ENCODE peak calls at places on chromosomes 2 and 18, in seven cellular contexts. V, H, Y, J, K, C and E are unnamed samples.

GRCh38 chr2:141508086-141508749 is 622.6 kb downstream of the LRP1B start:
- DNase-seq in H (no peak), Y (no peak), C (no peak), K (no peak), J (no peak), V (no peak), E (no peak)

GRCh38 chr18:24055878-24056277 is 41.3 kb downstream of the TTC39C start:
- DNase-seq in K (no peak), H (no peak), J (no peak), C (no peak), V (no peak), Y (no peak), E (no peak)

GRCh38 chr2:78118037-78118436 is 595.9 kb upstream of the LRRTM4 start:
- DNase-seq in C (no peak), V (no peak), H (no peak), Y (no peak), J (no peak), K (no peak), E (no peak)

GRCh38 chr2:237474511-237474911 is 12.5 kb upstream of the MLPH start:
- DNase-seq in H (no peak), J (peak), V (no peak), Y (peak), K (peak), C (no peak), E (no peak)

GRCh38 chr2:85861180-85861579 is 27.6 kb downstream of the ST3GAL5 start:
- DNase-seq in Y (no peak), K (no peak), V (no peak), J (no peak), C (no peak), H (no peak), E (no peak)

GRCh38 chr2:144041612-144042011 is 478.3 kb downstream of the ZEB2 start:
- DNase-seq in J (no peak), H (no peak), Y (no peak), C (no peak), K (no peak), V (no peak), E (no peak)

GRCh38 chr2:45494275-45494977 is 116.6 kb downstream of the SRBD1 start:
- DNase-seq in J (no peak), C (peak), K (peak), H (no peak), V (peak), Y (no peak), E (peak)

GRCh38 chr2:203579131-203579643 is 44.1 kb upstream of the RAPH1 start:
- DNase-seq in C (no peak), V (no peak), Y (peak), H (peak), J (no peak), K (peak), E (no peak)

GRCh38 chr18:46166261-46166970 is 62.2 kb downstream of the HAUS1 start:
- DNase-seq in Y (no peak), C (no peak), J (no peak), V (no peak), K (no peak), H (no peak), E (no peak)

GRCh38 chr2:68827681-68828080 is 43.5 kb downstream of the BMP10 start:
- DNase-seq in V (no peak), J (no peak), C (no peak), K (no peak), Y (no peak), H (no peak), E (no peak)

GRCh38 chr2:47221039-47221438 is 65.9 kb upstream of the STPG4 start:
- DNase-seq in K (peak), C (no peak), H (no peak), J (no peak), V (no peak), Y (no peak), E (no peak)

GRCh38 chr2:196697825-196698224 is 58.3 kb downstream of the CCDC150 start:
- DNase-seq in V (no peak), K (no peak), J (no peak), H (no peak), C (no peak), Y (no peak), E (no peak)

GRCh38 chr18:65936678-65937077 is 185.9 kb downstream of the CDH7 start:
- DNase-seq in V (no peak), C (no peak), K (no peak), Y (no peak), J (no peak), H (no peak), E (no peak)
- TF ChIP-seq CTCF in V (no peak), C (peak), K (no peak), Y (no peak), J (no peak), H (no peak), E (no peak)

GRCh38 chr2:56113571-56113970 is 70.2 kb upstream of the CCDC85A start:
- DNase-seq in H (no peak), Y (no peak), K (no peak), V (no peak), J (no peak), C (no peak), E (peak)

GRCh38 chr2:56102866-56103265 is 80.9 kb upstream of the CCDC85A start:
- DNase-seq in Y (no peak), K (peak), J (no peak), C (no peak), V (no peak), H (no peak), E (no peak)

GRCh38 chr2:56104951-56105350 is 78.8 kb upstream of the CCDC85A start:
- DNase-seq in H (no peak), J (no peak), V (no peak), C (no peak), Y (no peak), K (no peak), E (no peak)

GRCh38 chr2:56107486-56107885 is 76.3 kb upstream of the CCDC85A start:
- DNase-seq in Y (no peak), H (no peak), J (no peak), C (no peak), K (no peak), V (no peak), E (no peak)

DNA sequence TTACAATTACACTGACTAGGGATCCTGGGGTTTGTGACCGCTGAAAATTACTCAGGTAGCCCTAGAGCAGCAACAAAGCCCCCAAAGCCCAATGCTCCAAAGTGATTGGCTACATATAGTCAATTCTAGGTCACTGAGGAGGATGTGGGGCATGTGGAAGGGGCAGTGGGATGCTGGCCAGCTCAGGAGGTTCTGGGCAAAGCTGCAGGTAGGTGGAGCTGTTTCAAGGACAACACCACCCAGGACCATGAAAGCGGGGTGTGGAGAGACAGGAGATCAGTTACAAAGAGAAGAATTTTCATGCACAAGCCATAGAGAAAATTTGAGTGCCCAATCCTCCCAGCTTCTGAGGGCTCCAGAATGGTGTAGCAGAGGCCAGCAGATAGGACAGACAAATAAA is 75.0 kb upstream of the CCDC85A start:
- DNase-seq in K (no peak), V (no peak), C (no peak), H (no peak), Y (no peak), J (no peak), E (no peak)
- TF ChIP-seq CTCF in K (peak), V (peak), C (peak), H (no peak), Y (no peak), J (no peak), E (no peak)

DNA sequence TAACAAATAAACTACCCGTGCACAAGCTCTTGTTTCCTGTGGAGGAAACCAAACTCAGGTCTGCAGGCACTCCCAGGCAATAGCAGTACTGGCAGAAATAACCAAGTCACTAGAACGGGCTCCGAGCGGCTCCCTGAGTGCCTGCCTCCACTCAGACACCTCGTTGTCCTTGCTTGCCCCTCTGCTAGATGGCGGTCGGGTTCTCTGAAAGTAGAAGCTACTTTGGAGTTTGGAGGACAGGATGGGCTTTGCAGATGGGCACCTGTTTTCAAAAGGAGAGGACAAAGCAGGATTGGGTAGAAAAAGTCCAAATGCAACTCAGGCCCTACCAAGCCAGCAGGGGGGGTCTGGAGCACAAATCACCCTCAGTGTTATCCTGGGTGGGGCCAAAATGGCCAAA is 136.4 kb downstream of the LRRC30 start:
- DNase-seq in H (no peak), Y (no peak), K (no peak), V (no peak), C (no peak), J (no peak), E (no peak)
- TF ChIP-seq CTCF in H (no peak), Y (no peak), K (no peak), V (no peak), C (no peak), J (no peak), E (no peak)

DNA sequence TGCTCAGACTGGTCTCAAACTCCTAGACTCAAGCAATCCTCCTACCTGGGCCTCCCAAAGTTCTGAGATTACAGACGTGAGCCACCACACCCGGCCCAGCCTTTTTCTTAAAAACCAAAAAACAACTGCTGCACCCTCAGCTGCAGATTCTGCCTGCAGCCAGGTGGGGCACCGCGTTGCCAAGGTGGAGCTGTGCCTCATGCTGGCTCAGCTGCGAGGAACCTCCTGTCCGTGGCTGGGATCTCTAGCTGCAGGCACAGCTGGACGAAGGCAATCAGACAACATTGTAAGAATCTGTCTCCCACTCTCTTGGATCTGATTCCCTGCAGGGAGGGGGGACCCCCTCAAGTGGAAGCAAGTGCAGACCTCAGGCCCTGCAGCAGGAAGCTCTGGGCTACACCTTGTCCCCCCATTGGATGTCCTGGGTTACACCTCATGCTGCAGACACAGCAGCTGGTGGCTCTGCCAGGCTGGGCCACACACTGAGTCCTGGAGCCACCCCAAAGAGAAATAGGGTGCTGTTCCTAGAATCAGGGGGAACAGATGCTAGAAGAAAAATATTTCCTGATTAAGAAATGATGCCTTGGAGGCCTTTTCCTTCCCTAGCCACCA is 24.1 kb downstream of the CIDEA start:
- DNase-seq in V (no peak), K (no peak), Y (no peak), H (no peak), C (no peak), J (no peak), E (no peak)
- TF ChIP-seq CTCF in V (peak), K (peak), Y (no peak), H (no peak), C (no peak), J (no peak), E (no peak)

DNA sequence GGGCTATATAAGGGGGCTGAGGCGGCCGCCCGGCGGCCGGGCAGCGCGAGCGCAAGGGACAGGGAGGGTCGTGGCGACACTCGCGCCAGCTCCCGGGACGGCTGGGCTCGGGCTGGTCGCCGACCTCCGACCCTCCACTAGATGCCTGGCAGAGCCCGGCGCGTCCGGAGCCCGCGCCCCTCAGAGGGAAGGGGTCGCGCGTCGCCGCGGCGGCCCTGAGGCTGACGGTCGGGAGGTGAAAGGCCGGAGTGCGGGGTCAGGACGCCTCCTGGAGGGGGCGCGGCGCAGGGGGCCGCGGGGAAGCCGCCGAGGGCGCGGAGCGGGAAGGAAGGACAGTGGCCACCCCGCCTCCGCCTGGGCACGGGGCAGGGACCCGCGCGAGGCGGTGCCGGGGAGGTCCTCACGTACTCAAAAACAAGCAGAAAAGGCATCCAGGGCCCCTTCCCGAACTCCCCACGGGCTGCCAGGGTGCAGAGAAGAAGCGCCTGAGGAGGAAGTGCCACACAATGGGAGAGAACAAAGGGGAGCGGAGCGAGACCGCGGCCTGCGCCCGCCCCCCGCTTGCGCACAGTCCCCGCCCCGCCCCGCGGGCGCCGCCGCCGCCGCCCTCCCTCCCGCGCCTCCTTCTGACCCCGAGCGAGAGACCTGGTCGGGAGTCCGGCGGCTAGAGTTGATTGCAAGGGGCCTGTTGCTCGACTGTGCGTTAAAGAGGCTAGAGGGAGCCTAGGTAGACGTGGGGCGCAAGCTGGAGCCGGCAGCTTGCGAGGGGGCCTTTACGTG is 791 bp upstream of the KLF7 start:
- DNase-seq in H (peak), V (peak), C (peak), Y (peak), J (peak), K (peak), E (peak)
- TF ChIP-seq CTCF in H (peak), V (peak), C (peak), Y (peak), J (no peak), K (peak), E (peak)

DNA sequence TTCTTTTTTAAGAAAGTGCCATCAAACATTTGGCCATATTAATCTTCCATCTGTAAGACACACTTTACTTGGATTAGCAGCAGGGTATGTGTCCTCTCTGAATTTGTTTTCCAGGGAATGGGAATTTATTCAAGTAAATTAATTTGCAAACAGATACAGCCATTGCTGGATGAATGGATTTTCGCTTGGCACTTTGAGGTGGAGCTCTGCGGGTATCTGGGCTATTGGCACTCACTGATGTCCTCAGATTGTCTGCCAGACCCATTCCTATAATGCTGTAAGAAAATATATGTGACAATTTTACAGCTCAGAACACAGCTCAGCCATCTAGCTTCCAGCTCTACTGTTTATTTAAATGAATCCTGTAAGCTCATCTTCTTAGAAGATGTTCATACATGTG is 201.2 kb upstream of the CDH20 start:
- DNase-seq in V (no peak), H (no peak), K (no peak), C (no peak), J (no peak), Y (no peak), E (no peak)
- TF ChIP-seq CTCF in V (no peak), H (no peak), K (no peak), C (no peak), J (no peak), Y (no peak), E (no peak)

GRCh38 chr2:27663160-27663462 is 303 bp downstream of the SUPT7L start:
- DNase-seq in J (peak), Y (no peak), H (no peak), C (no peak), K (no peak), V (no peak), E (no peak)

GRCh38 chr2:27664245-27664574 is 521 bp downstream of the SLC4A1AP start:
- DNase-seq in Y (peak), V (no peak), H (no peak), C (peak), K (no peak), J (no peak), E (no peak)

GRCh38 chr2:27661371-27661770 is 2.0 kb downstream of the SUPT7L start:
- DNase-seq in C (no peak), H (no peak), Y (no peak), J (no peak), V (no peak), K (no peak), E (no peak)

GRCh38 chr2:27664622-27665363 is 1.1 kb downstream of the SLC4A1AP start:
- DNase-seq in K (no peak), H (no peak), J (no peak), C (no peak), V (no peak), Y (no peak), E (no peak)

DNA sequence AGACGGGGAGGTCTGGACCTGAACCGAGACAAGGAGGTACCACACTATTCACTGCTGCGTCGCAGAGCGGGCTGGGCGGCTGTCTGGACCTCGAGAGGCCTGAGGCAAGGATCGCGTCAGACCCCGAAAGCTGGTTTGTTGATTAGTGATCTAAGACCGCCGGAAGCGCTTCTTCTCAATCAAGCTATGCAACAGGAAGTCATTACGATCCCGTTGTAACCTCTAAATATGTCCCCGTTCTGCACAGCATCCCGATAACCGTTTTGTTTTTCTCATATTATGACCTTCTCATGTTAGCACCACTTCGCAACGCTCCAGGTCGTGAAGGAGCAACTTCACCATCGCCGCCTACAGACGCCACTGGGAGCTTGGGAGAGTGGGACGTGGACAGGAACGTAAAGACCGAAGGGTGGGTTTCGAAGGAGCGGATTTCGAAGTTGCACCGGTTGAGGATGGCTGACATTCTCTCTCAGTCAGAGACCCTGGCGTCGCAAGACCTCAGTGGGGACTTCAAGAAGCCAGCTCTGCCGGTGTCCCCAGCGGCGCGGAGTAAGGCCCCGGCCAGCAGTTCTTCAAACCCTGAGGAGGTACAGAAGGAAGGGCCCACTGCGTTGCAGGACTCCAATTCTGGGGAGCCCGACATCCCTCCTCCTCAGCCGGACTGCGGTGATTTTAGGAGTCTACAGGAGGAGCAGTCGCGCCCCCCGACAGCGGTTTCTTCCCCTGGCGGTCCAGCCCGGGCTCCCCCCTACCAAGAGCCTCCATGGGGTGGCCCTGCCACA is at the start of the genes SLC4A1AP and SUPT7L:
- DNase-seq in J (peak), C (peak), H (peak), K (peak), Y (peak), V (peak), E (peak)
- TF ChIP-seq CTCF in J (no peak), C (no peak), H (no peak), K (peak), Y (no peak), V (no peak), E (no peak)